ENCODE peak calls at places on chromosomes 16 and 17, in four cellular contexts. One of them, this sample, is unnamed.

GRCh38 chr16:88943131-88943664 is 33.8 kb downstream of the CBFA2T3 start:
- DNase-seq in cardiac fibroblast: no peak
- DNase-seq in body of pancreas: no peak
- DNase-seq in ovary: no peak
- DNase-seq in this sample: no peak

GRCh38 chr17:82106697-82107305 is 8.8 kb upstream of the FASN start:
- DNase-seq in cardiac fibroblast: no peak
- DNase-seq in body of pancreas: peak
- DNase-seq in ovary: no peak
- DNase-seq in this sample: no peak

GRCh38 chr16:72934661-72935403 is 113.1 kb downstream of the ZFHX3 start:
- DNase-seq in cardiac fibroblast: peak
- DNase-seq in body of pancreas: no peak
- DNase-seq in ovary: no peak
- DNase-seq in this sample: peak

GRCh38 chr16:143047-143446 is 4.6 kb upstream of the NPRL3 start:
- DNase-seq in cardiac fibroblast: no peak
- DNase-seq in body of pancreas: no peak
- DNase-seq in ovary: no peak
- DNase-seq in this sample: no peak

GRCh38 chr16:81996664-81997529 is 14.4 kb downstream of the SDR42E1 start:
- DNase-seq in cardiac fibroblast: peak
- DNase-seq in body of pancreas: no peak
- DNase-seq in ovary: no peak
- DNase-seq in this sample: peak

GRCh38 chr17:31073411-31073810 is 21.4 kb upstream of the NF1 start:
- DNase-seq in cardiac fibroblast: no peak
- DNase-seq in body of pancreas: no peak
- DNase-seq in ovary: no peak
- DNase-seq in this sample: no peak

GRCh38 chr17:58520843-58521430 is 6.5 kb upstream of the MTMR4 start:
- DNase-seq in cardiac fibroblast: peak
- DNase-seq in body of pancreas: peak
- DNase-seq in ovary: no peak
- DNase-seq in this sample: no peak

GRCh38 chr17:82302991-82303943 is 14.1 kb downstream of the CD7 start:
- DNase-seq in cardiac fibroblast: no peak
- DNase-seq in body of pancreas: no peak
- DNase-seq in ovary: no peak
- DNase-seq in this sample: no peak

GRCh38 chr16:2852003-2852730 is 5.8 kb downstream of the PRSS22 start:
- DNase-seq in cardiac fibroblast: no peak
- DNase-seq in body of pancreas: no peak
- DNase-seq in ovary: no peak
- DNase-seq in this sample: no peak

GRCh38 chr17:83058478-83059167 is 20.8 kb upstream of the METRNL start:
- DNase-seq in cardiac fibroblast: no peak
- DNase-seq in body of pancreas: no peak
- DNase-seq in ovary: peak
- DNase-seq in this sample: no peak

GRCh38 chr16:56848056-56848936 is 16.7 kb upstream of the SLC12A3 start:
- DNase-seq in cardiac fibroblast: peak
- DNase-seq in body of pancreas: peak
- DNase-seq in ovary: peak
- DNase-seq in this sample: peak

GRCh38 chr16:19860146-19861030 is 24.3 kb downstream of the GPRC5B start:
- DNase-seq in cardiac fibroblast: peak
- DNase-seq in body of pancreas: no peak
- DNase-seq in ovary: no peak
- DNase-seq in this sample: peak

GRCh38 chr17:43880420-43880991 is 26.8 kb downstream of the MPP2 start:
- DNase-seq in cardiac fibroblast: peak
- DNase-seq in body of pancreas: peak
- DNase-seq in ovary: no peak
- DNase-seq in this sample: no peak

GRCh38 chr17:57166803-57167202 is 81.8 kb downstream of the AKAP1 start:
- DNase-seq in cardiac fibroblast: no peak
- DNase-seq in body of pancreas: no peak
- DNase-seq in ovary: no peak
- DNase-seq in this sample: no peak

GRCh38 chr16:24853830-24854229 is 8.1 kb downstream of the SLC5A11 start:
- DNase-seq in cardiac fibroblast: peak
- DNase-seq in body of pancreas: peak
- DNase-seq in ovary: peak
- DNase-seq in this sample: peak

GRCh38 chr16:57144027-57144426 is 41.8 kb downstream of the PSME3IP1 start:
- DNase-seq in cardiac fibroblast: no peak
- DNase-seq in body of pancreas: no peak
- DNase-seq in ovary: no peak
- DNase-seq in this sample: no peak

GRCh38 chr16:24837969-24838368 is 7.8 kb upstream of the SLC5A11 start:
- DNase-seq in cardiac fibroblast: no peak
- DNase-seq in body of pancreas: no peak
- DNase-seq in ovary: no peak
- DNase-seq in this sample: no peak

GRCh38 chr16:25366078-25366477 is 108.4 kb upstream of the ZKSCAN2 start:
- DNase-seq in cardiac fibroblast: no peak
- DNase-seq in body of pancreas: no peak
- DNase-seq in ovary: no peak
- DNase-seq in this sample: no peak

GRCh38 chr16:5575846-5576245 is 478.3 kb upstream of the EEF2KMT start:
- DNase-seq in cardiac fibroblast: no peak
- DNase-seq in body of pancreas: no peak
- DNase-seq in ovary: no peak
- DNase-seq in this sample: no peak

GRCh38 chr17:57861737-57862409 is 12.0 kb upstream of the MRPS23 start:
- DNase-seq in cardiac fibroblast: peak
- DNase-seq in body of pancreas: peak
- DNase-seq in ovary: peak
- DNase-seq in this sample: peak

GRCh38 chr17:59848778-59849177 is 44.0 kb downstream of the TUBD1 start:
- DNase-seq in cardiac fibroblast: peak
- DNase-seq in body of pancreas: peak
- DNase-seq in ovary: peak
- DNase-seq in this sample: peak

GRCh38 chr16:60432472-60432871 is 1603.8 kb downstream of the CDH8 start:
- DNase-seq in cardiac fibroblast: no peak
- DNase-seq in body of pancreas: no peak
- DNase-seq in ovary: no peak
- DNase-seq in this sample: no peak

GRCh38 chr17:72125226-72125651 is 4.4 kb downstream of the SOX9 start:
- DNase-seq in cardiac fibroblast: peak
- DNase-seq in body of pancreas: no peak
- DNase-seq in ovary: no peak
- DNase-seq in this sample: no peak

GRCh38 chr17:34519286-34519685 is 60.1 kb upstream of the TMEM132E start:
- DNase-seq in cardiac fibroblast: no peak
- DNase-seq in body of pancreas: no peak
- DNase-seq in ovary: no peak
- DNase-seq in this sample: no peak

GRCh38 chr16:87791295-87792204 is 25.8 kb upstream of the KLHDC4 start:
- DNase-seq in cardiac fibroblast: no peak
- DNase-seq in body of pancreas: no peak
- DNase-seq in ovary: no peak
- DNase-seq in this sample: no peak

GRCh38 chr16:72110662-72111615 is 17.3 kb downstream of the DHX38 start:
- DNase-seq in cardiac fibroblast: no peak
- DNase-seq in body of pancreas: no peak
- DNase-seq in ovary: no peak
- DNase-seq in this sample: no peak

GRCh38 chr17:36768355-36768754 is 167.0 kb downstream of the MRM1 start:
- DNase-seq in cardiac fibroblast: no peak
- DNase-seq in body of pancreas: no peak
- DNase-seq in ovary: no peak
- DNase-seq in this sample: no peak
- TF ChIP-seq CTCF in cardiac fibroblast: no peak
- TF ChIP-seq CTCF in body of pancreas: no peak
- TF ChIP-seq CTCF in ovary: no peak
- TF ChIP-seq CTCF in this sample: no peak

GRCh38 chr17:4901648-4902344 is 1.1 kb downstream of the CHRNE start:
- DNase-seq in cardiac fibroblast: no peak
- DNase-seq in body of pancreas: peak
- DNase-seq in ovary: peak
- DNase-seq in this sample: no peak
- H3K4me3 ChIP-seq in cardiac fibroblast: no peak
- H3K4me3 ChIP-seq in body of pancreas: no peak
- H3K4me3 ChIP-seq in ovary: no peak
- H3K4me3 ChIP-seq in this sample: no peak

GRCh38 chr16:10136916-10137315 is 45.3 kb downstream of the GRIN2A start:
- DNase-seq in cardiac fibroblast: no peak
- DNase-seq in body of pancreas: no peak
- DNase-seq in ovary: no peak
- DNase-seq in this sample: no peak
- TF ChIP-seq CTCF in cardiac fibroblast: no peak
- TF ChIP-seq CTCF in body of pancreas: no peak
- TF ChIP-seq CTCF in ovary: no peak
- TF ChIP-seq CTCF in this sample: no peak

DNA sequence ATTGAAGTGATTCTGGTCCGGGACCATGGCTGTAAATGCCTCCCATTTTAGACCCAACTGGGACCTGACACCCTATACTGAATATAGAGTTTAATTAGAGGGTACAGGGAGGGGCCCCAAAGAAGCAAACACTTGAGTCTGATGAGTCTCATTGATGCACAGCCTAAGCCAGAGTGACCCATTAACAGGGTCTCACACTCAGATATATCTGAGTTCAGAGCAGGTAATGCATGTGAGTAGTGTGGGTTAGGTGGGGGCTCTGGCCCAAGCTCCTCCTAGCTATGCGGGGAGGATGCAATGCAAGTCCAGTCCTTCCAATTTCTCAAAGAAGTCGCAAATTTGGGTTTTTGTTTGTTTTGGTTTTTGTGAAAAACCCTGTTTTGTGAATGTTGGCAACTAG is 17.1 kb upstream of the MARCHF10 start:
- DNase-seq in cardiac fibroblast: no peak
- DNase-seq in body of pancreas: no peak
- DNase-seq in ovary: no peak
- DNase-seq in this sample: no peak
- H3K4me3 ChIP-seq in cardiac fibroblast: no peak
- H3K4me3 ChIP-seq in body of pancreas: no peak
- H3K4me3 ChIP-seq in ovary: no peak
- H3K4me3 ChIP-seq in this sample: no peak

DNA sequence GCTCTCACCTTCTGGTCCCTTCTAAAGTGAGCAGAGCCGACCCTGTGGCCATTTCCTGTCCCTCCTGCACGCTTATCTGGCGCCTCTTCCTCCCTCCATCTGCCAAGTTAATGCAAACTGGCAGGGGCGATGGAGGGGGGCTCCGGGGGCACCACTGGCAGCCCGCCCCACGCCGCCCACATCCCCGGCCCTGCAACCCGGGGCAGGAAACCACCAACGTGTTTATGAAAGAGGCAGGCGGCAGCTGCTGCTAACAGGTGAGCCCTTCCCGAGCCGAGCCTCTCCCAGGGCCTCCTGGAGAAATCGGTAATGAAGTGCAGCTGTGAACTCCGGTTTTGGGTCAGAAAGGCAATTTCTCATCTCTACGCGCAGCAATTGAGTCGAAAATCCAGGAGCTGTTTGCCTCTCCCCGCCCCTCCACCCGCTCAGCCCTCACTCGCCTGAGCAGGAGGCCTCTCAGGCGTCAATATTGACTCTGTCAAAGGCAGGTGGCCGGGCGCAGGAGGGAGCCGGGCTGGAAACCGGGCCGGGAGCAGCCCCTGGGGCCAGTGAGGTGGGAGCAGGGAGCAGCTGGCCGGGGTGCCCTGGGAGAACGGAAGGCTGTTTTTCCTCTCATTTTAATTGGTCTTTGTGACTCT is 164.4 kb upstream of the GSE1 start:
- DNase-seq in cardiac fibroblast: no peak
- DNase-seq in body of pancreas: peak
- DNase-seq in ovary: no peak
- DNase-seq in this sample: no peak
- TF ChIP-seq CTCF in cardiac fibroblast: no peak
- TF ChIP-seq CTCF in body of pancreas: peak
- TF ChIP-seq CTCF in ovary: no peak
- TF ChIP-seq CTCF in this sample: no peak

GRCh38 chr17:78012428-78012827 is 53.9 kb downstream of the TNRC6C start:
- DNase-seq in cardiac fibroblast: no peak
- DNase-seq in body of pancreas: no peak
- DNase-seq in ovary: no peak
- DNase-seq in this sample: no peak
- H3K4me3 ChIP-seq in cardiac fibroblast: no peak
- H3K4me3 ChIP-seq in body of pancreas: no peak
- H3K4me3 ChIP-seq in ovary: no peak
- H3K4me3 ChIP-seq in this sample: no peak

GRCh38 chr17:68513932-68514331 is 1.7 kb downstream of the PRKAR1A start:
- DNase-seq in cardiac fibroblast: no peak
- DNase-seq in body of pancreas: no peak
- DNase-seq in ovary: no peak
- DNase-seq in this sample: peak

GRCh38 chr17:68511254-68511670 is 968 bp upstream of the PRKAR1A start:
- DNase-seq in cardiac fibroblast: no peak
- DNase-seq in body of pancreas: no peak
- DNase-seq in ovary: no peak
- DNase-seq in this sample: peak

GRCh38 chr17:68512247-68512966 is at the start of gene PRKAR1A:
- DNase-seq in cardiac fibroblast: peak
- DNase-seq in body of pancreas: peak
- DNase-seq in ovary: peak
- DNase-seq in this sample: peak

GRCh38 chr17:68512967-68513474 is 791 bp downstream of the PRKAR1A start:
- DNase-seq in cardiac fibroblast: peak
- DNase-seq in body of pancreas: peak
- DNase-seq in ovary: peak
- DNase-seq in this sample: peak

GRCh38 chr17:68511671-68512246 is 471 bp upstream of the PRKAR1A start:
- DNase-seq in cardiac fibroblast: peak
- DNase-seq in body of pancreas: peak
- DNase-seq in ovary: peak
- DNase-seq in this sample: peak
- TF ChIP-seq CTCF in cardiac fibroblast: no peak
- TF ChIP-seq CTCF in body of pancreas: peak
- TF ChIP-seq CTCF in ovary: peak
- TF ChIP-seq CTCF in this sample: no peak

DNA sequence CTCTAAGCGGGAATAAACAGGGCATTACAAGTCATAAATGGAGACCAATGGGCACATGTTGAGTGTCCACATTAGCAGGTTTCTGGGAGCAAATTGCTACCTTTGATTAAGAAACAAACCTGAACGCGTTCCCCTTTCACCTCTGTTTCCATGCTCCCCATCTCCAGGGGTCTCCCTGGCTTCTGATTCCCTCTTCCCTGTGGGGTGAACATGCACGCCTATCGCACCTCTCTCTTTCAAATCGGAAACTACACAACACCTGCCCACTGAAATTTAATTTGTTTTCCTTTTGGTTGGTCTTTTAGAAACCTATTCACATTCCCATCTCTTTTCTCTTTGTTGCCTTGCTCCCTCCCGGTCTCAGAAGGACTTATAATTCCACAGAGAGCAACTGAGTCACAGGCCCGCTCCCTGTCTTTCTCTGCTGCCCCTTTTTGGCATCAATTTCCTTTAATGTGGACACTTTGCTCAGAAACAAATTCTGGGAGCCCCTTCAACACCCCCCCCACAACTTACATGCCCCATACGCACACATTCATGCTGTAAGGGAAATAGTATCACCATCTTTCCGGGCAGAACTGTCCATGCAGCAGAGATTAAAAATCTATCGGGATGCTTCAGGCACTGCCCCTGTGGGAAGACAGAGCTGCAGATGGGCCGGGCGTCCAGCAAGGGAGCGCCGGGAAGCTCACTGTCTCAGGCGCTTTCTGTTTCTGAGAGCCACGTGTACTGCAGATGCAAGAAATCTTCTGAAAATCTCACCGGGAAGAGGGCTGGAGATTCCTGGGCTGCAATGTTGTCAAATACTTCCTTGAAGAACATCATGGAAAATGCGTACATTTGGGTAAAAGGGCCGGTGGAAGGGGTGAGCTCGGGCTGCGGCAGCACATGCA is 7.2 kb upstream of the FOXF1 start:
- DNase-seq in cardiac fibroblast: no peak
- DNase-seq in body of pancreas: no peak
- DNase-seq in ovary: no peak
- DNase-seq in this sample: peak
- H3K4me3 ChIP-seq in cardiac fibroblast: no peak
- H3K4me3 ChIP-seq in body of pancreas: no peak
- H3K4me3 ChIP-seq in ovary: no peak
- H3K4me3 ChIP-seq in this sample: no peak